ENCODE peak calls at places on chromosomes 5 and 9, in ten cellular contexts. A is heart right ventricle, G is epithelial cell of esophagus, J is astrocyte of the spinal cord, M is ovary, Z is A549, Y is GM10248, O is nephron progenitor cell, F is progenitor cell of endocrine pancreas, C is endothelial cell. T is an unnamed sample.

GRCh38 chr9:9275656-9276055 is 1337.1 kb downstream of the PTPRD start:
- DNase-seq in J (no peak), O (no peak), M (no peak), A (no peak), C (no peak), G (no peak), Y (no peak), Z (no peak), F (no peak), T (no peak)

GRCh38 chr5:56914678-56915077 is 5.3 kb downstream of the SETD9 start:
- DNase-seq in Y (no peak), J (no peak), F (no peak), O (no peak), C (no peak), M (no peak), G (no peak), A (no peak), Z (no peak), T (no peak)

GRCh38 chr5:170283296-170283695 is 14.3 kb downstream of the LCP2 start:
- DNase-seq in Y (no peak), J (no peak), G (no peak), F (no peak), A (no peak), M (no peak), O (no peak), C (no peak), Z (no peak), T (no peak)

GRCh38 chr5:124342027-124342471 is 404.4 kb downstream of the ZNF608 start:
- DNase-seq in G (no peak), J (peak), A (peak), Y (no peak), Z (no peak), C (no peak), O (no peak), M (peak), F (no peak), T (no peak)

GRCh38 chr9:97041898-97042297 is 3.0 kb upstream of the CTSV start:
- DNase-seq in J (no peak), C (no peak), M (no peak), O (no peak), Z (no peak), A (no peak), F (no peak), Y (no peak), G (peak), T (no peak)

GRCh38 chr9:706606-707451 is 134.7 kb upstream of the DMRT1 start:
- DNase-seq in A (peak), J (peak), G (peak), Y (peak), F (peak), M (peak), O (peak), C (peak), Z (no peak), T (peak)

GRCh38 chr9:126334626-126335621 is 8.3 kb downstream of the MVB12B start:
- DNase-seq in Y (peak), F (no peak), Z (no peak), J (peak), M (no peak), A (no peak), C (no peak), G (no peak), O (no peak), T (no peak)

GRCh38 chr5:37478495-37478894 is 99.4 kb downstream of the WDR70 start:
- DNase-seq in A (no peak), Z (no peak), O (no peak), J (no peak), M (no peak), Y (no peak), C (no peak), F (no peak), G (no peak), T (no peak)

GRCh38 chr5:132009706-132010405 is 1.6 kb downstream of the ACSL6 start:
- DNase-seq in M (no peak), Y (no peak), J (no peak), A (no peak), F (no peak), O (no peak), G (no peak), C (no peak), Z (no peak), T (no peak)

GRCh38 chr5:157494178-157494830 is 34.3 kb downstream of the NIPAL4 start:
- DNase-seq in Y (peak), M (no peak), G (no peak), A (no peak), Z (no peak), O (no peak), C (no peak), J (no peak), F (no peak), T (peak)

GRCh38 chr5:127867006-127867788 is 164.0 kb downstream of the CCDC192 start:
- DNase-seq in G (peak), C (no peak), Y (no peak), M (no peak), J (no peak), O (no peak), A (no peak), F (no peak), Z (no peak), T (no peak)

GRCh38 chr9:130254753-130255637 is 10.6 kb upstream of the HMCN2 start:
- DNase-seq in O (no peak), C (no peak), J (no peak), Y (no peak), A (no peak), G (no peak), Z (no peak), M (no peak), F (no peak), T (no peak)

GRCh38 chr5:111530298-111530740 is 18.0 kb upstream of the STARD4 start:
- DNase-seq in M (no peak), G (peak), O (no peak), Z (peak), J (peak), F (no peak), Y (peak), C (peak), A (peak), T (peak)

GRCh38 chr5:137036630-137037029 is 462.5 kb downstream of the SPOCK1 start:
- DNase-seq in Z (no peak), O (peak), G (no peak), Y (no peak), C (peak), A (no peak), J (no peak), M (no peak), F (peak), T (no peak)

GRCh38 chr5:9356306-9356942 is 189.5 kb downstream of the SEMA5A start:
- DNase-seq in A (no peak), F (no peak), Y (no peak), M (no peak), O (no peak), C (no peak), Z (no peak), J (peak), G (no peak), T (no peak)

GRCh38 chr5:7789567-7789966 is 61.4 kb downstream of the CFAP90 start:
- DNase-seq in O (no peak), A (no peak), G (no peak), J (no peak), F (no peak), M (no peak), Y (no peak), C (no peak), Z (no peak), T (no peak)

GRCh38 chr5:101084353-101084752 is 181.3 kb upstream of the ST8SIA4 start:
- DNase-seq in F (no peak), O (no peak), C (no peak), Z (no peak), Y (no peak), J (no peak), M (no peak), G (no peak), A (no peak), T (no peak)

GRCh38 chr5:1058988-1059883 is 50.6 kb downstream of the NKD2 start:
- DNase-seq in O (no peak), A (no peak), J (no peak), F (no peak), C (no peak), Z (no peak), G (no peak), Y (no peak), M (no peak), T (no peak)

GRCh38 chr9:134627417-134628353 is 13.9 kb upstream of the COL5A1 start:
- DNase-seq in J (no peak), M (peak), G (no peak), F (no peak), Y (no peak), A (no peak), C (no peak), Z (no peak), O (no peak), T (no peak)

DNA sequence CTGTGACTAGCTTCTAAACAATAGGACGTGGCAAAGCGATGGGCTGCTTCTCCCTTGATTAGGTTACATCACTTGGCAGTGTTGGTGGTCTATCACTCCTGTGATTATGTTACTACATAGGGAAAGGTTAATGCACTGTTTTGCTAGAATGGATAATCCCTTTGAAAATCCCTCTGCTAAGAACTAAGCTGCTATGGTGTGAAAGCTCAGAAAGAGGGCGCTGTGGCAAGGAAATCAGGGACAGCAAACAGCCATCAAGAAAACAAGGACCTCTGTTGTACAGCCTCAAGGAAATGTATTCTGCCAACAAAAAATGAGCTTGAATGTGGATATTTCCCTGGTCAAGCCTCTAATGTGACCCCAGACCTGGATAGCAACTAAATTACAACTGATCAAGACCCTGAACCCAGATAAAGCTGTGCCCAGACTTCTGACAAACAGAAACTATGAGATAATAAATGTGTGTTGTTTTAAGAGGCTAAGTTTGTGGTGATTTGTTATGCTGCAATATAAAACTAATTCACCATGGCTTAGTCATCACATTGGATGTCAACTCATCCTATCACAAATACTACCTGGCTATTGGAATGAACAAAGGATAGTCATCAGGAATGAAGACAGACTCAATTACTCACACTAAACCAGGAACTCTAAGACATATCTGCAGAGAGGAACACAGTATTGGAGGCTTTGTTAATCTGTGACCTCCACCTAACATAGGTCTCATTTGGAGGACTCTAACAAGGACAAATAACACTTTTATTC is 1215.9 kb downstream of the EFNA5 start:
- DNase-seq in J (peak), F (no peak), M (no peak), O (peak), Z (no peak), C (peak), A (no peak), Y (no peak), G (peak), T (no peak)
- TF ChIP-seq CTCF in J (peak), F (peak), M (no peak), O (peak), Z (peak), C (peak), A (no peak), Y (peak), G (peak), T (no peak)

GRCh38 chr9:38662763-38663593 is 42.6 kb upstream of the ANKRD18A start:
- DNase-seq in G (no peak), O (no peak), Z (no peak), M (no peak), A (no peak), F (no peak), Y (no peak), C (no peak), J (peak), T (no peak)
- TF ChIP-seq CTCF in G (peak), O (peak), Z (peak), M (no peak), A (peak), F (peak), Y (peak), C (no peak), J (peak), T (no peak)

GRCh38 chr9:35660966-35661413 is 2.9 kb downstream of the CCDC107 start:
- DNase-seq in G (peak), M (no peak), J (peak), A (no peak), C (no peak), Y (no peak), O (no peak), Z (no peak), F (no peak), T (no peak)
- TF ChIP-seq CTCF in G (peak), M (no peak), J (peak), A (peak), C (no peak), Y (peak), O (no peak), Z (peak), F (no peak), T (no peak)

GRCh38 chr9:87635656-87636501 is 90.0 kb upstream of the CTSL start:
- DNase-seq in F (no peak), G (no peak), C (no peak), Z (no peak), M (no peak), J (no peak), A (no peak), O (no peak), Y (no peak), T (no peak)

GRCh38 chr9:87630846-87631245 is 95.1 kb upstream of the CTSL start:
- DNase-seq in J (no peak), M (no peak), G (no peak), O (no peak), Y (no peak), F (no peak), A (no peak), C (no peak), Z (no peak), T (no peak)

GRCh38 chr9:87629094-87629493 is 96.8 kb upstream of the CTSL start:
- DNase-seq in J (no peak), F (no peak), C (no peak), M (peak), Z (no peak), O (no peak), Y (no peak), G (no peak), A (no peak), T (no peak)

DNA sequence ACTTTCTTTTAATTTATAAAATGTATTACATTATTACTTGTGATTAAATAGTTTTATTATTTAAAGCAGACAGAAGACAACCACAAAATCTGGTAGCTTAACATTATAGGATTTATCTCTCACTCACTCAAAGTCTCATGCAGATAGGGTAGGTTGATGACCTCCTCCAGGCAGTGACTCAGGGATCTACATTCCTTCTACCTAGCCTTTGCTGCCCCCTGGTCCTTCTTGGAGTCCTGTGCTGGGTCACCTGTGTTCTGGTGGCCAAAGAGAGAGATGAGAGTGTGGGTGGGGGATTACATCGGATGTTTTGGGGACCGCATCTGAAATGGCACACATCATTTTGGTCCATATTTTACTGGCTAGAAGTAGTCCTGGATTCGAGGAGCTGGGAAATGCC is 95.7 kb upstream of the CTSL start:
- DNase-seq in G (no peak), Y (no peak), J (no peak), Z (no peak), O (no peak), C (no peak), A (no peak), F (no peak), M (no peak), T (no peak)
- TF ChIP-seq CTCF in G (no peak), Y (no peak), J (no peak), Z (no peak), O (no peak), C (no peak), A (no peak), F (no peak), M (no peak), T (no peak)

DNA sequence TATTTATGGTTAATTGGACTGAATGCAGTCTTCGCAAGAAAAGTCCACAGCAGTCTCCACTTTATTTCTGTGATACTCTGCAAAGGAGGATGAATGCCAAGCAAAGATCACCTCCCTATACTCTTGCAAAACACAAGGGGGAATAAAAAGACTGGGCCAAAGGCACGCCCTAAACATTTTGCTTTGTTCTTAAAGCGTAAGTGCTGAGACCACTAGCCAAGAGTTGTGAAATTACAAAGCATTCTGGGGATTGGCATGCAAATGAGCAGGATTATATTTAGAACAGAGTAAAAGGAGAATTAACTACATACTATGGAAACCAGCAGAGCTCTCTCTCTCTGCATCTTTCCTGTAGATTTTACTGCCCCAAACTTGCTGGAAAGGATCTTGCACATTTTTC is 54.5 kb downstream of the DPYSL3 start:
- DNase-seq in Y (no peak), Z (no peak), C (no peak), F (no peak), J (peak), A (no peak), O (no peak), M (no peak), G (no peak), T (no peak)
- TF ChIP-seq CTCF in Y (no peak), Z (no peak), C (no peak), F (no peak), J (no peak), A (no peak), O (no peak), M (no peak), G (no peak), T (no peak)

DNA sequence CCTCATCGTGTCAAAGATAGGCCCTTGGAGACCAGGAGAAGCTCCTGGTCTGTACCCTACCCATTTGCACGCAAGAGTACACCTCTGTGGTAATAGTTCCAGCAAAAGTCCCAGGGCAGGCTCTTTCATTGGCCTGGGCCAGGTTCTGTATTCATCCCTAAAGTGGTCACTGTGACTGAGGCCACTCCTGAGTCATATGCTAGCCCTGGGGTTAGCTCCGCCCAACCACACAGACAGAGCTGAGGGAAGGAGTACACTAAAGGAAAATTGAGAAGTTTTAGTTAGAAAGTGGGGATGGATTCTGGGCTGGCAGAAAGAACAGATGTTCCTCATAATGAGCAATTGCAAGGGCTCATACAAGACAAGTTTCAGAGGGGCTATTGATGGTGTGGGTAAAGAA is 206.7 kb downstream of the ARHGAP26 start:
- DNase-seq in G (no peak), C (no peak), O (no peak), M (no peak), J (no peak), A (no peak), Z (no peak), F (no peak), Y (no peak), T (no peak)
- TF ChIP-seq CTCF in G (no peak), C (no peak), O (no peak), M (no peak), J (no peak), A (no peak), Z (no peak), F (no peak), Y (no peak), T (no peak)

GRCh38 chr5:75951158-75951557 is 132.0 kb upstream of the SV2C start:
- DNase-seq in F (no peak), G (no peak), Z (no peak), Y (no peak), O (no peak), C (no peak), M (no peak), A (no peak), J (no peak), T (no peak)

GRCh38 chr5:75952963-75953362 is 130.2 kb upstream of the SV2C start:
- DNase-seq in F (no peak), C (no peak), O (no peak), A (no peak), M (no peak), Y (no peak), G (no peak), J (no peak), Z (no peak), T (no peak)

GRCh38 chr5:75952291-75952690 is 130.9 kb upstream of the SV2C start:
- DNase-seq in A (no peak), G (no peak), O (no peak), C (no peak), F (no peak), J (no peak), Z (no peak), Y (no peak), M (no peak), T (no peak)

GRCh38 chr5:75951716-75952115 is 131.5 kb upstream of the SV2C start:
- DNase-seq in Y (no peak), A (no peak), Z (no peak), O (no peak), J (no peak), G (no peak), M (no peak), F (no peak), C (no peak), T (no peak)

DNA sequence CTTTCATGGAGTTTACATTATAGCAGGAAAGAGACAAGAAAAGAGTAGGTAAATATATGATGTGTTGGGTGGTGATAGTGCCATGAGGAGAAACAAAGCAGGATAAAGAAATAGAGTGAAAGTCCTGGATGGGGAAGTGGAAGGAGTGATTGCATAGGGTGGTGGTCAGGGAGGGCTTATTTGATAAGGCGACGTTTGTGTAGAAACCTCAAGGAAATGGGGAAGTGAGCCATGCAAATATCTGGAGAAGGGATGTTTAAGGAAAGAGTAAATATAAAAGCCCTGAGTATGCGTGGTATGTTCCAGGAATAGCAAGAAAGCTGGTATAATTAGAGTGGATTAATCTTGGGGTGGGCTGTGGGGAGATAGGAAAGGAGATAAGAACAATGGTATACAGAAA is 134.7 kb upstream of the SV2C start:
- DNase-seq in M (no peak), F (no peak), C (no peak), O (no peak), J (no peak), Y (no peak), G (no peak), Z (no peak), A (no peak), T (no peak)
- TF ChIP-seq CTCF in M (no peak), F (no peak), C (no peak), O (no peak), J (no peak), Y (no peak), G (no peak), Z (no peak), A (no peak), T (no peak)

DNA sequence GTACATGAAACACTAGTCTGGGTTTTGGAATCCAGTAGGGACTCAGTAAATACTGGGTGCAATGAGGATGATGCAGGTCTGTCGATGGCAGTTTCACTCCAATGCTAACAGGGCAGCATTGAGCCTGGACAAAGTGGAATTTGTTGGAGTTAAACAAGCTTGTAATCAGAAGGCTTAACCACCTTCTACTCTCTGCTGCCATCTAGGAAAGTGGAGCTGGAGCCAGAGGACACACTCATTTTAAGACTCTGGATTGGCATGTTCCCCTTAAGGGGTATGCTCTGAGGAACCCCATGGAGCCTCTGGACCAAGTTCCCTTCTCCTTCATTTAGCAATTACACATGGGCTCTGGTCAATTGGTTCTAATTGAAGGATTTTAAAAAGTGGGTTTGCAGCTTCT is 331.0 kb upstream of the ADAMTSL1 start:
- DNase-seq in F (no peak), Z (no peak), M (no peak), C (peak), Y (no peak), J (no peak), O (no peak), G (peak), A (no peak), T (no peak)
- TF ChIP-seq CTCF in F (peak), Z (no peak), M (no peak), C (no peak), Y (no peak), J (peak), O (peak), G (peak), A (no peak), T (no peak)

T was measured in GM20000.